ENCODE peak calls at places on chromosomes 13 and 19, in ten cellular contexts. J is AG09309; O is stimulated activated CD8-positive, alpha-beta memory T cell treated with anti-CD3 and anti-CD28 coated beads, Interleukin-4, amount 100 ng/mL, for 24 hours; M is G401; E is activated T-cell treated with anti-CD3 and anti-CD28 coated beads, Interleukin-2, amount 50 U/mL, for 72 hours; F is OCI-M1; G is IMR-90; B is mammary epithelial cell; Y is stimulated activated CD4-positive, alpha-beta T cell treated with anti-CD3 and anti-CD28 coated beads, Interleukin-2, amount 100 ng/mL, for 24 hours; V is activated B cell treated with CpG ODN at 0.5 μM for 24 hours. A is an unnamed sample.

GRCh38 chr13:77810430-77810829 is 108.2 kb downstream of the EDNRB start:
- DNase-seq in V (no peak), J (no peak), Y (no peak), B (peak; percentile 8), F (peak; percentile 73), G (peak; percentile 34), O (no peak), E (no peak), M (peak; percentile 18), A (no peak)

GRCh38 chr13:25988655-25989054 is 63.2 kb downstream of the SHISA2 start:
- DNase-seq in Y (no peak), G (no peak), V (no peak), M (no peak), F (no peak), E (no peak), O (no peak), J (no peak), B (no peak), A (no peak)

GRCh38 chr13:29594710-29595379 is 643 bp downstream of the SLC7A1 start:
- DNase-seq in V (peak; percentile 68), E (peak; percentile 83), M (peak; percentile 49), G (peak; percentile 59), F (peak; percentile 54), J (peak; percentile 28), Y (peak; percentile 76), O (peak; percentile 54), B (peak; percentile 50), A (peak; percentile 66)

GRCh38 chr19:13015361-13016231 is 20.3 kb downstream of the NFIX start:
- DNase-seq in G (peak; percentile 33), O (no peak), E (no peak), M (peak; percentile 56), J (no peak), V (no peak), B (peak; percentile 59), Y (no peak), F (no peak), A (no peak)

GRCh38 chr13:77878186-77878585 is 40.4 kb downstream of the EDNRB start:
- DNase-seq in M (no peak), V (no peak), E (no peak), G (peak; percentile 31), B (no peak), J (no peak), Y (no peak), O (no peak), F (no peak), A (no peak)

GRCh38 chr13:112134150-112135075 is 67.5 kb downstream of the SOX1 start:
- DNase-seq in J (no peak), E (no peak), V (no peak), G (no peak), Y (no peak), O (no peak), M (no peak), B (no peak), F (peak; percentile 35), A (no peak)

GRCh38 chr13:27541386-27541785 is 78.9 kb downstream of the LNX2 start:
- DNase-seq in J (peak; percentile 50), F (no peak), V (no peak), M (no peak), O (no peak), Y (no peak), G (peak; percentile 15), E (no peak), B (no peak), A (no peak)

GRCh38 chr13:44237276-44237767 is 136.3 kb upstream of the SERP2 start:
- DNase-seq in E (peak; percentile 39), J (peak; percentile 89), G (peak; percentile 98), B (peak; percentile 89), F (no peak), V (no peak), O (no peak), M (peak; percentile 64), Y (no peak), A (no peak)

GRCh38 chr19:41430907-41431306 is 3.7 kb upstream of the B3GNT8 start:
- DNase-seq in M (no peak), J (no peak), V (no peak), O (no peak), B (no peak), E (no peak), Y (no peak), G (no peak), F (no peak), A (no peak)

GRCh38 chr19:1239420-1239795 is 1.6 kb upstream of the CBARP start:
- DNase-seq in J (no peak), E (no peak), Y (no peak), M (no peak), F (no peak), V (no peak), O (no peak), G (no peak), B (no peak), A (no peak)

GRCh38 chr19:917323-918151 is at the start of gene KISS1R:
- DNase-seq in F (peak; percentile 57), G (peak; percentile 34), B (no peak), M (peak; percentile 41), E (peak; percentile 76), Y (peak; percentile 43), V (peak; percentile 71), J (no peak), O (no peak), A (peak; percentile 84)

GRCh38 chr13:50353651-50354415 is 338.6 kb downstream of the KCNRG start:
- DNase-seq in J (no peak), B (peak; percentile 54), V (no peak), G (peak; percentile 62), F (no peak), M (no peak), E (no peak), O (no peak), Y (no peak), A (no peak)

GRCh38 chr19:35114656-35115537 is 726 bp upstream of the FXYD3 start:
- DNase-seq in E (peak; percentile 78), J (no peak), Y (peak; percentile 81), G (peak; percentile 27), F (peak; percentile 79), O (peak; percentile 64), M (peak; percentile 45), V (peak; percentile 75), B (peak; percentile 68), A (peak; percentile 64)

GRCh38 chr13:83798731-83799130 is 83.5 kb downstream of the SLITRK1 start:
- DNase-seq in V (no peak), O (no peak), B (peak; percentile 2), J (peak; percentile 29), G (peak; percentile 37), M (no peak), Y (no peak), E (no peak), F (no peak), A (no peak)

GRCh38 chr19:40688294-40688693 is 2.2 kb downstream of the NUMBL start:
- DNase-seq in V (no peak), B (no peak), J (no peak), G (no peak), M (peak; percentile 24), Y (no peak), O (no peak), E (no peak), F (no peak), A (no peak)

GRCh38 chr19:14943601-14944000 is 2.3 kb downstream of the OR7C2 start:
- DNase-seq in M (no peak), V (no peak), G (no peak), J (peak; percentile 4), B (peak; percentile 68), Y (no peak), E (no peak), O (no peak), F (peak; percentile 73), A (peak; percentile 42)

GRCh38 chr13:98813993-98814392 is 61.5 kb upstream of the SLC15A1 start:
- DNase-seq in J (no peak), M (no peak), B (no peak), G (peak; percentile 43), F (no peak), V (no peak), O (no peak), Y (no peak), E (no peak), A (no peak)

GRCh38 chr13:28489975-28490550 is 4.9 kb downstream of the FLT1 start:
- DNase-seq in M (no peak), F (no peak), V (no peak), B (no peak), O (no peak), Y (no peak), E (no peak), J (no peak), G (no peak), A (no peak)

GRCh38 chr13:35927554-35927953 is 203.6 kb downstream of the DCLK1 start:
- DNase-seq in M (no peak), G (peak; percentile 97), B (peak; percentile 52), V (no peak), J (no peak), E (no peak), F (peak; percentile 49), Y (no peak), O (no peak), A (no peak)

GRCh38 chr13:74979703-74980102 is 502.3 kb downstream of the TBC1D4 start:
- DNase-seq in V (no peak), E (no peak), Y (no peak), G (no peak), O (no peak), J (no peak), B (no peak), F (no peak), M (no peak), A (no peak)

GRCh38 chr13:113853518-113854237 is 10.2 kb downstream of the GAS6 start:
- DNase-seq in M (no peak), V (no peak), B (no peak), Y (no peak), G (peak; percentile 44), O (no peak), F (peak; percentile 8), J (no peak), E (no peak), A (no peak)

GRCh38 chr19:35232912-35233311 is 4.4 kb upstream of the FAM187B start:
- DNase-seq in F (no peak), E (no peak), J (no peak), V (no peak), M (no peak), B (no peak), G (no peak), Y (no peak), O (no peak), A (no peak)

GRCh38 chr13:109154146-109154545 is 524.7 kb downstream of the MYO16 start:
- DNase-seq in B (no peak), J (no peak), O (no peak), Y (no peak), G (no peak), V (no peak), E (no peak), M (no peak), F (no peak), A (no peak)

GRCh38 chr13:51768378-51768921 is 35.5 kb downstream of the DHRS12 start:
- DNase-seq in Y (no peak), E (no peak), M (no peak), B (no peak), J (no peak), O (no peak), V (no peak), G (no peak), F (no peak), A (no peak)

GRCh38 chr19:38059897-38060296 is 152.9 kb downstream of the SIPA1L3 start:
- DNase-seq in E (peak; percentile 53), G (no peak), M (no peak), F (no peak), Y (no peak), J (no peak), O (no peak), B (no peak), V (no peak), A (no peak)

GRCh38 chr19:55689366-55690108 is 14.5 kb downstream of the EPN1 start:
- DNase-seq in E (no peak), J (no peak), Y (no peak), V (no peak), M (no peak), B (no peak), O (no peak), F (no peak), G (no peak), A (no peak)

GRCh38 chr19:11257827-11258380 is 4.4 kb downstream of the DOCK6 start:
- DNase-seq in M (no peak), J (no peak), E (no peak), O (no peak), F (no peak), Y (no peak), V (no peak), G (no peak), B (no peak), A (no peak)

A was measured in naive B cell.